ENCODE peak calls at places on chromosomes 7 and 10, in five cellular contexts. One of them, this sample, is unnamed.

GRCh38 chr7:51242007-51242691 is 74.5 kb downstream of the COBL start:
- DNase-seq in amniotic stem cell: no peak
- DNase-seq in pons: no peak
- DNase-seq in T1000: no peak
- DNase-seq in foreskin keratinocyte: no peak
- DNase-seq in this sample: no peak

GRCh38 chr7:106139253-106140251 is 27.4 kb upstream of the SYPL1 start:
- DNase-seq in T1000: no peak
- DNase-seq in pons: no peak
- DNase-seq in amniotic stem cell: no peak
- DNase-seq in foreskin keratinocyte: no peak
- DNase-seq in this sample: no peak

GRCh38 chr10:5314866-5315265 is 49.9 kb upstream of the UCN3 start:
- DNase-seq in T1000: no peak
- DNase-seq in foreskin keratinocyte: no peak
- DNase-seq in amniotic stem cell: no peak
- DNase-seq in pons: no peak
- DNase-seq in this sample: no peak

GRCh38 chr7:13279854-13280435 is 592.5 kb downstream of the ARL4A start:
- DNase-seq in T1000: no peak
- DNase-seq in pons: peak
- DNase-seq in amniotic stem cell: no peak
- DNase-seq in foreskin keratinocyte: no peak
- DNase-seq in this sample: peak

GRCh38 chr7:1224093-1224702 is 8.5 kb upstream of the UNCX start:
- DNase-seq in foreskin keratinocyte: no peak
- DNase-seq in T1000: no peak
- DNase-seq in amniotic stem cell: no peak
- DNase-seq in pons: no peak
- DNase-seq in this sample: no peak

GRCh38 chr10:112374724-112375541 is 1.0 kb downstream of the ACSL5 start:
- DNase-seq in foreskin keratinocyte: no peak
- DNase-seq in pons: no peak
- DNase-seq in T1000: no peak
- DNase-seq in amniotic stem cell: no peak
- DNase-seq in this sample: no peak

GRCh38 chr10:78049861-78050260 is 16.2 kb downstream of the RPS24 start:
- DNase-seq in T1000: no peak
- DNase-seq in pons: no peak
- DNase-seq in amniotic stem cell: no peak
- DNase-seq in foreskin keratinocyte: no peak
- DNase-seq in this sample: no peak

GRCh38 chr10:12728569-12728968 is 272.9 kb downstream of the CCDC3 start:
- DNase-seq in T1000: no peak
- DNase-seq in foreskin keratinocyte: no peak
- DNase-seq in amniotic stem cell: no peak
- DNase-seq in pons: no peak
- DNase-seq in this sample: no peak

GRCh38 chr10:23253780-23254179 is 61.7 kb downstream of the PTF1A start:
- DNase-seq in amniotic stem cell: no peak
- DNase-seq in T1000: no peak
- DNase-seq in foreskin keratinocyte: no peak
- DNase-seq in pons: no peak
- DNase-seq in this sample: no peak

GRCh38 chr7:155329225-155329624 is 31.5 kb downstream of the INSIG1 start:
- DNase-seq in T1000: no peak
- DNase-seq in pons: no peak
- DNase-seq in foreskin keratinocyte: no peak
- DNase-seq in amniotic stem cell: no peak
- DNase-seq in this sample: no peak

GRCh38 chr7:34839645-34840044 is 181.6 kb downstream of the NPSR1 start:
- DNase-seq in foreskin keratinocyte: no peak
- DNase-seq in amniotic stem cell: no peak
- DNase-seq in pons: no peak
- DNase-seq in T1000: no peak
- DNase-seq in this sample: no peak

GRCh38 chr10:133384071-133384470 is 5.0 kb downstream of the PAOX start:
- DNase-seq in pons: no peak
- DNase-seq in T1000: no peak
- DNase-seq in amniotic stem cell: no peak
- DNase-seq in foreskin keratinocyte: no peak
- DNase-seq in this sample: no peak

GRCh38 chr10:6563075-6563474 is 17.0 kb downstream of the PRKCQ start:
- DNase-seq in amniotic stem cell: no peak
- DNase-seq in T1000: no peak
- DNase-seq in foreskin keratinocyte: no peak
- DNase-seq in pons: no peak
- DNase-seq in this sample: no peak

GRCh38 chr10:103784723-103785418 is 70.5 kb downstream of the SH3PXD2A start:
- DNase-seq in T1000: no peak
- DNase-seq in pons: no peak
- DNase-seq in amniotic stem cell: no peak
- DNase-seq in foreskin keratinocyte: no peak
- DNase-seq in this sample: no peak

GRCh38 chr10:5812283-5813090 is 747 bp downstream of the GDI2 start:
- DNase-seq in pons: peak
- DNase-seq in T1000: no peak
- DNase-seq in amniotic stem cell: no peak
- DNase-seq in foreskin keratinocyte: no peak
- DNase-seq in this sample: peak

GRCh38 chr7:158049271-158049670 is 538.4 kb downstream of the PTPRN2 start:
- DNase-seq in amniotic stem cell: no peak
- DNase-seq in T1000: no peak
- DNase-seq in foreskin keratinocyte: no peak
- DNase-seq in pons: no peak
- DNase-seq in this sample: no peak

GRCh38 chr7:132393789-132394261 is 182.4 kb downstream of the PLXNA4 start:
- DNase-seq in foreskin keratinocyte: no peak
- DNase-seq in T1000: no peak
- DNase-seq in pons: peak
- DNase-seq in amniotic stem cell: no peak
- DNase-seq in this sample: no peak

GRCh38 chr10:12208460-12208859 is 12.5 kb downstream of the CDC123 start:
- DNase-seq in foreskin keratinocyte: no peak
- DNase-seq in pons: no peak
- DNase-seq in T1000: no peak
- DNase-seq in amniotic stem cell: no peak
- DNase-seq in this sample: no peak

GRCh38 chr10:299512-299911 is 164.3 kb downstream of the ZMYND11 start:
- DNase-seq in foreskin keratinocyte: no peak
- DNase-seq in amniotic stem cell: no peak
- DNase-seq in pons: no peak
- DNase-seq in T1000: no peak
- DNase-seq in this sample: no peak

GRCh38 chr7:157876469-157877285 is 539.9 kb downstream of the DNAJB6 start:
- DNase-seq in T1000: no peak
- DNase-seq in foreskin keratinocyte: no peak
- DNase-seq in pons: no peak
- DNase-seq in amniotic stem cell: no peak
- DNase-seq in this sample: no peak

GRCh38 chr7:151968357-151968756 is 12.1 kb downstream of the GALNTL5 start:
- DNase-seq in pons: no peak
- DNase-seq in foreskin keratinocyte: no peak
- DNase-seq in amniotic stem cell: no peak
- DNase-seq in T1000: no peak
- DNase-seq in this sample: no peak

GRCh38 chr10:62136931-62137330 is 131.7 kb downstream of the RTKN2 start:
- DNase-seq in amniotic stem cell: no peak
- DNase-seq in T1000: no peak
- DNase-seq in pons: no peak
- DNase-seq in foreskin keratinocyte: no peak
- DNase-seq in this sample: no peak

GRCh38 chr7:18320971-18321567 is 174.5 kb upstream of the HDAC9 start:
- DNase-seq in amniotic stem cell: peak
- DNase-seq in foreskin keratinocyte: peak
- DNase-seq in pons: peak
- DNase-seq in T1000: no peak
- DNase-seq in this sample: no peak

GRCh38 chr7:1050254-1050906 is 6.0 kb downstream of the GPR146 start:
- DNase-seq in pons: no peak
- DNase-seq in T1000: no peak
- DNase-seq in foreskin keratinocyte: no peak
- DNase-seq in amniotic stem cell: no peak
- DNase-seq in this sample: no peak

GRCh38 chr10:35433851-35434426 is 97.6 kb downstream of the CCNY start:
- DNase-seq in pons: no peak
- DNase-seq in foreskin keratinocyte: peak
- DNase-seq in T1000: no peak
- DNase-seq in amniotic stem cell: peak
- DNase-seq in this sample: no peak

GRCh38 chr7:29457565-29457971 is 106.1 kb upstream of the PRR15 start:
- DNase-seq in T1000: no peak
- DNase-seq in foreskin keratinocyte: no peak
- DNase-seq in amniotic stem cell: no peak
- DNase-seq in pons: peak
- DNase-seq in this sample: no peak

GRCh38 chr10:77692782-77693181 is 55.2 kb upstream of the KCNMA1 start:
- DNase-seq in amniotic stem cell: no peak
- DNase-seq in pons: no peak
- DNase-seq in foreskin keratinocyte: peak
- DNase-seq in T1000: no peak
- DNase-seq in this sample: no peak

GRCh38 chr7:1007901-1008300 is 24.9 kb downstream of the CYP2W1 start:
- DNase-seq in pons: no peak
- DNase-seq in amniotic stem cell: no peak
- DNase-seq in foreskin keratinocyte: no peak
- DNase-seq in T1000: no peak
- DNase-seq in this sample: no peak

GRCh38 chr7:46979439-46979838 is 602.5 kb downstream of the TNS3 start:
- DNase-seq in foreskin keratinocyte: no peak
- DNase-seq in T1000: no peak
- DNase-seq in amniotic stem cell: no peak
- DNase-seq in pons: no peak
- DNase-seq in this sample: no peak

GRCh38 chr10:19958787-19959186 is 142.6 kb downstream of the PLXDC2 start:
- DNase-seq in foreskin keratinocyte: no peak
- DNase-seq in T1000: no peak
- DNase-seq in pons: no peak
- DNase-seq in amniotic stem cell: no peak
- DNase-seq in this sample: no peak

GRCh38 chr7:34162676-34163075 is 257.3 kb downstream of the BMPER start:
- DNase-seq in amniotic stem cell: no peak
- DNase-seq in T1000: no peak
- DNase-seq in pons: no peak
- DNase-seq in foreskin keratinocyte: no peak
- DNase-seq in this sample: no peak

GRCh38 chr7:76294344-76295024 is 8.0 kb upstream of the HSPB1 start:
- DNase-seq in pons: peak
- DNase-seq in foreskin keratinocyte: peak
- DNase-seq in T1000: peak
- DNase-seq in amniotic stem cell: peak
- DNase-seq in this sample: peak

GRCh38 chr7:12961910-12962309 is 274.5 kb downstream of the ARL4A start:
- DNase-seq in foreskin keratinocyte: no peak
- DNase-seq in pons: no peak
- DNase-seq in T1000: no peak
- DNase-seq in amniotic stem cell: no peak
- DNase-seq in this sample: no peak

GRCh38 chr7:70037171-70037933 is 439.1 kb downstream of the AUTS2 start:
- DNase-seq in pons: no peak
- DNase-seq in T1000: no peak
- DNase-seq in foreskin keratinocyte: no peak
- DNase-seq in amniotic stem cell: peak
- DNase-seq in this sample: no peak

GRCh38 chr7:46108272-46108671 is 187.2 kb upstream of the IGFBP3 start:
- DNase-seq in T1000: no peak
- DNase-seq in amniotic stem cell: no peak
- DNase-seq in pons: no peak
- DNase-seq in foreskin keratinocyte: no peak
- DNase-seq in this sample: no peak

GRCh38 chr10:2173328-2173727 is 436.0 kb upstream of the ADARB2 start:
- DNase-seq in T1000: no peak
- DNase-seq in pons: no peak
- DNase-seq in amniotic stem cell: no peak
- DNase-seq in foreskin keratinocyte: peak
- DNase-seq in this sample: no peak

GRCh38 chr10:96501985-96502384 is 11.7 kb downstream of the TLL2 start:
- DNase-seq in foreskin keratinocyte: peak
- DNase-seq in T1000: no peak
- DNase-seq in amniotic stem cell: no peak
- DNase-seq in pons: no peak
- DNase-seq in this sample: no peak

This sample was measured in SW 1271.